ENCODE peak calls at places on chromosome 11, in five cellular contexts. B is left ventricle myocardium inferior, F is tibial artery, X is adrenal gland, C is heart right ventricle. N is an unnamed sample. For H3K4me1 and H3K9me3, the result is how much of the 10 kb centered on the place peaks cover.

GRCh38 chr11:133950874-133951483 is 5.8 kb downstream of the IGSF9B start:
- DNase-seq in C (peak), X (no peak), B (peak), F (peak), N (no peak)

GRCh38 chr11:117875397-117876048 is 935 bp downstream of the FXYD6 start:
- DNase-seq in B (peak), X (no peak), F (no peak), C (no peak), N (no peak)

GRCh38 chr11:124536520-124536919 is 6.9 kb downstream of the OR8B12 start:
- DNase-seq in C (peak), X (no peak), F (peak), B (peak), N (peak)

GRCh38 chr11:44912270-44912987 is 38.3 kb downstream of the TP53I11 start:
- DNase-seq in F (no peak), C (no peak), X (no peak), B (peak), N (no peak)

GRCh38 chr11:47412152-47412746 is 3.9 kb downstream of the SLC39A13 start:
- DNase-seq in C (no peak), B (peak), F (no peak), X (no peak), N (peak)

GRCh38 chr11:3627291-3627690 is 14.5 kb downstream of the ART5 start:
- DNase-seq in F (no peak), X (no peak), B (no peak), C (no peak), N (no peak)

GRCh38 chr11:118132385-118133151 is 20.1 kb downstream of the SCN4B start:
- DNase-seq in B (no peak), F (no peak), X (no peak), C (no peak), N (no peak)

GRCh38 chr11:102085864-102086551 is 24.2 kb upstream of the YAP1 start:
- DNase-seq in X (no peak), C (no peak), F (no peak), B (no peak), N (no peak)

GRCh38 chr11:57645716-57646085 is 4.0 kb downstream of the YPEL4 start:
- DNase-seq in C (no peak), F (no peak), B (no peak), X (no peak), N (no peak)

GRCh38 chr11:12294613-12295012 is 82.8 kb upstream of the PARVA start:
- DNase-seq in C (no peak), B (no peak), F (no peak), X (no peak), N (no peak)

GRCh38 chr11:8937659-8938058 is 4.9 kb upstream of the C11orf16 start:
- DNase-seq in C (no peak), X (no peak), F (no peak), B (no peak), N (no peak)

GRCh38 chr11:45097721-45098493 is 48.5 kb upstream of the PRDM11 start:
- DNase-seq in X (peak), C (peak), F (peak), B (no peak), N (peak)

GRCh38 chr11:75167617-75168016 is 16.7 kb downstream of the SLCO2B1 start:
- DNase-seq in F (no peak), B (no peak), X (no peak), C (no peak), N (no peak)

GRCh38 chr11:72813740-72814138 is 472 bp upstream of the ATG16L2 start:
- DNase-seq in B (peak), F (peak), X (no peak), C (peak), N (peak)

GRCh38 chr11:92198276-92198675 is 26.3 kb upstream of the FAT3 start:
- DNase-seq in F (no peak), B (no peak), C (no peak), X (no peak), N (no peak)

GRCh38 chr11:78230161-78230877 is 41.6 kb downstream of the USP35 start:
- DNase-seq in F (no peak), C (peak), B (no peak), X (no peak), N (no peak)

GRCh38 chr11:57764972-57765371 is 3.4 kb downstream of the CTNND1 start:
- DNase-seq in B (no peak), F (no peak), X (no peak), C (no peak), N (no peak)

GRCh38 chr11:4713241-4713640 is 8.7 kb downstream of the MMP26 start:
- DNase-seq in C (no peak), F (no peak), B (no peak), X (no peak), N (no peak)

GRCh38 chr11:6932150-6932549 is 5.9 kb downstream of the ZNF215 start:
- DNase-seq in C (no peak), X (no peak), F (no peak), B (no peak), N (no peak)

GRCh38 chr11:61752117-61752924 is at the start of gene MYRF:
- DNase-seq in C (peak), X (no peak), F (no peak), B (peak), N (peak)

GRCh38 chr11:24145411-24145810 is 351.4 kb upstream of the LUZP2 start:
- DNase-seq in B (no peak), X (no peak), C (no peak), F (no peak), N (no peak)

GRCh38 chr11:27313157-27313821 is 49.7 kb downstream of the CCDC34 start:
- DNase-seq in X (no peak), B (no peak), F (no peak), C (no peak), N (no peak)

GRCh38 chr11:14435717-14436116 is 63.9 kb downstream of the COPB1 start:
- DNase-seq in C (no peak), X (no peak), F (no peak), B (no peak), N (no peak)

GRCh38 chr11:75911459-75911858 is 96.4 kb downstream of the UVRAG start:
- DNase-seq in X (no peak), B (no peak), C (no peak), F (no peak), N (no peak)

GRCh38 chr11:59755701-59756495 is 722 bp downstream of the STX3 start:
- DNase-seq in F (peak), X (peak), B (peak), C (peak), N (peak)

GRCh38 chr11:15815246-15816209 is 540.8 kb downstream of the SOX6 start:
- DNase-seq in X (no peak), F (no peak), B (no peak), C (no peak), N (no peak)

GRCh38 chr11:35799655-35800054 is 137.1 kb downstream of the TRIM44 start:
- DNase-seq in C (no peak), B (no peak), F (no peak), X (no peak), N (no peak)
- TF ChIP-seq CTCF in C (peak), B (no peak), F (no peak), X (peak), N (no peak)

GRCh38 chr11:19979519-19979845 is 180.8 kb downstream of the DBX1 start:
- DNase-seq in F (no peak), X (no peak), C (no peak), B (no peak), N (no peak)
- H3K4me1 ChIP-seq in F (under half), X (under half), C (under half), B (half or more), N (under half)

GRCh38 chr11:50070389-50070788 is 37.7 kb downstream of the OR4C45 start:
- DNase-seq in B (no peak), X (no peak), C (no peak), F (no peak), N (no peak)
- H3K9me3 ChIP-seq in B (under half), X (under half), C (under half), F (under half), N (under half)

GRCh38 chr11:69966910-69967309 is 111.2 kb upstream of the ANO1 start:
- DNase-seq in X (no peak), C (no peak), F (no peak), B (no peak), N (no peak)
- TF ChIP-seq CTCF in X (no peak), C (no peak), F (no peak), B (no peak), N (no peak)

GRCh38 chr11:114134870-114135269 is 75.4 kb downstream of the ZBTB16 start:
- DNase-seq in F (peak), X (no peak), C (no peak), B (no peak), N (no peak)

GRCh38 chr11:114132427-114132826 is 72.9 kb downstream of the ZBTB16 start:
- DNase-seq in C (no peak), X (no peak), F (peak), B (no peak), N (no peak)

GRCh38 chr11:114132944-114133394 is 73.5 kb downstream of the ZBTB16 start:
- DNase-seq in B (no peak), C (no peak), F (peak), X (no peak), N (no peak)

GRCh38 chr11:114135737-114136151 is 76.2 kb downstream of the ZBTB16 start:
- DNase-seq in C (no peak), F (peak), B (no peak), X (no peak), N (no peak)

DNA sequence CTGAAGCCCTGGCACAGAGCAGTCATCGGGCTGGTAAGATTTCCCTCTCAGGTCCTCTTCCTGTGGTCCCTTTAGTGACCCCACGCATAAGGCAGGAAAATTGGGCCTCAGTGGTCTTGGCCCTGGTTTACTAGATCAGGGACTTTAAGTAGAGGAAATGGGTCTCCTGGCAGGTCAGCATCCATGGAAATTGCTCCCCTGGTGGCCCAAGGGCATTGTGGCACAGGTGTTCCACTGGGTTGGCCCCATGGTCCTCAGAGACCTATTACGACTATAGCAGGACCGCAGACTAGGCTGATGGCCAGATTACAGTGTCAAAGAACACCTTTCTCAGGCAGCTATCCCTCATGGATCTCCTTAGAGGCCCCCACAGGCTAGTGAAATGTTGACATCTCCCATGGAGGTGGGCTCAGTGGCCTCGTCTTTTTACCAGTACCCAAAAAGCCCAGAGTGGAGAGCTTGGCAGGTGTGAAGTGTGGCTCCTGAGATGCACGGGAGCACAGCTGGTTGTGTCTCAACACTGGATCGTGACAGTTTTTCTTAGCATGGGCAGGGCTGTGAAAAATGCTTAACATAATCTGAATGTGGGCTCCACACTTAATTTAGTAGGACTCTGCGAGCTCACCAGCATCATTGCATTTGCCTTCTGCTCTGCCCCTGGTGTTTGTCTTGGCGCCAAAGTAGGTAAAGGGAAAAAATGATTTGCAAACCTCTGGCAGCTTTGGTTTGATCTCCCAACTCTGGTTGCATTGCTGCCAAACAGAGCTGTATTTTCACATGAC is 74.2 kb downstream of the ZBTB16 start:
- DNase-seq in F (peak), B (no peak), C (no peak), X (no peak), N (peak)
- H3K4me1 ChIP-seq in F (half or more), B (half or more), C (half or more), X (half or more), N (half or more)

GRCh38 chr11:17375547-17375946 is 12.9 kb downstream of the KCNJ11 start:
- DNase-seq in F (no peak), X (no peak), B (no peak), C (no peak), N (no peak)
- H3K9me3 ChIP-seq in F (under half), X (under half), B (under half), C (under half), N (under half)

DNA sequence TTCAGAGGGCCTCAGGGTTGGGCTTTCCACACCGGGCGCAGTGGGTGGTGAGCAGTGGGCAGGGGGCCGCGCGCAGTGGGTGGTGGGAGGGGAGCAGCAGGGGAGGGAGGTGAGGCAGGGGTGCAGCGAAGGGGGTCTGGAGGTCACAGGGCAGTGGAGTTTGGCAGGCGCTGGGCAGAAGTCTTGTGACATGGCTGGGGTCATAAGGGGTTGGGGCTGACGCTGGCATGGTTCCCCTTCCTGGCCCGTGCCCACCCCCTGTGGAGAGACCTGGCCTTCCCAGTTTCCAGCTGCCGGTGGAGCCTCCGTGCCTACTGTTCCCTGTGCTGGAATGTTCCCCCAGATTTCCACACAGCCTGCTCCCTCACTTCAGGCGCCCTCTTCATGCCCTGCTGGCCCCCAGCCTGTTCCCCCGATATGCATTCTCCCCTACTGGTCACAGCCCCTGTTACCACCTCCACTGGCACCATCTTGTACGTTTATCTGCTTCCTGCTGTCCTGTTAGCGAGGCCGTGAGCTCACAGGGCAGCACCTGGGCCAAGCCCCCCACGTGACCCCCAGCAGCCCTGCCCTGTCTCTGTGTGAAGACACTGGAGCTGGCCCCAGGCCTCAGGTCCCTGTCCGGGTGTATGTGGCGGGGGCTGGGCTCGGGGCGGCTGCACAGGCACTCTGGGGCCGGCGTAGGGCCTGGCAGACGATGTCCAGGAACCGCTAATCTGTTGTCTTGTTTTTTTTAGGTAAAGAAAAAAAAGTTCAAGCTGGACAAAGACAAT is 111.6 kb downstream of the KCNQ1OT1 start:
- DNase-seq in B (peak), C (no peak), X (no peak), F (peak), N (peak)
- TF ChIP-seq CTCF in B (no peak), C (no peak), X (no peak), F (no peak), N (no peak)

DNA sequence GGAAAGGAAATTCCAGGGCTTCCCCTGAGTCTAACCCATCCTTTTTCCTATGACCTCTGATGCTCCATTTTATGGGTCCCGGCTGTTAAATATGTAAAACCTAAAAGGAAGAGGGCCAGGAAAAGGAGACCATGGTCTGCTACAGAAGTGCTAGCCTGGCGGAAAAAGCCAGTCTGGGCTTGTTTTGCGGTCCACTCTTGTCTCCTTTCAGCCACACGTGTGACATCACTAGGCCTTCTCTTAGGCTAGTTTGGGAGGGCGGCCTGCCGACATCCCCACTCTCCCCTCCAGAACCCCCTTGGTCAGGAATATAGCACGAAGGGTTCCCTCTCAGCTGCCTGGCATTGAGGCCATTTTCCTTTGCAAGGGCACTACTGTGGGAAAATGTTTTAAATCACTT is 86.8 kb downstream of the UBASH3B start:
- DNase-seq in B (no peak), X (no peak), F (no peak), C (no peak), N (no peak)
- H3K4me1 ChIP-seq in B (under half), X (under half), F (under half), C (under half), N (under half)

N was measured in body of pancreas.